ENCODE peak calls at places on chromosomes 7 and 10, in eight cellular contexts. K is AG09319, V is B cell, Z is right lobe of liver, O is brain microvascular endothelial cell, H is activated T-cell treated with anti-CD3 and anti-CD28 coated beads for 4 hours, P is ureter, J is endothelial cell. G is an unnamed sample.

GRCh38 chr10:72794260-72794659 is 99.3 kb upstream of the OIT3 start:
- DNase-seq in V (no peak), O (no peak), P (no peak), K (no peak), J (no peak), Z (no peak), H (no peak), G (no peak)

GRCh38 chr10:131843881-131844284 is 56.9 kb upstream of the PPP2R2D start:
- DNase-seq in J (no peak), H (no peak), V (no peak), P (peak), K (no peak), Z (no peak), O (no peak), G (no peak)

GRCh38 chr7:108771853-108772252 is 202.2 kb downstream of the DNAJB9 start:
- DNase-seq in J (no peak), V (no peak), O (no peak), H (no peak), K (no peak), P (no peak), Z (no peak), G (no peak)

GRCh38 chr10:60868946-60869345 is 75.0 kb downstream of the RHOBTB1 start:
- DNase-seq in K (no peak), V (no peak), P (no peak), O (no peak), J (no peak), Z (no peak), H (no peak), G (no peak)

GRCh38 chr7:45239486-45239885 is 81.9 kb downstream of the RAMP3 start:
- DNase-seq in Z (no peak), V (no peak), H (no peak), J (no peak), O (peak), P (no peak), K (peak), G (peak)

GRCh38 chr7:85851571-85852193 is 664.8 kb upstream of the SEMA3D start:
- DNase-seq in O (no peak), P (no peak), K (peak), V (no peak), Z (no peak), H (no peak), J (no peak), G (no peak)

GRCh38 chr10:11687357-11687771 is 54.8 kb upstream of the ECHDC3 start:
- DNase-seq in Z (no peak), H (no peak), P (peak), K (no peak), V (no peak), J (no peak), O (no peak), G (no peak)

GRCh38 chr7:155527664-155528063 is 18.7 kb downstream of the CNPY1 start:
- DNase-seq in P (no peak), H (no peak), V (no peak), Z (no peak), O (no peak), K (no peak), J (no peak), G (no peak)

GRCh38 chr7:120395526-120396019 is 122.6 kb downstream of the KCND2 start:
- DNase-seq in O (no peak), P (no peak), H (no peak), K (no peak), Z (no peak), J (no peak), V (no peak), G (no peak)

GRCh38 chr7:149568218-149568617 is 70.6 kb upstream of the ZNF746 start:
- DNase-seq in J (no peak), O (no peak), V (no peak), Z (no peak), H (no peak), K (no peak), P (no peak), G (no peak)

GRCh38 chr7:37287093-37287492 is 161.6 kb downstream of the ELMO1 start:
- DNase-seq in V (no peak), O (no peak), J (no peak), P (no peak), Z (no peak), K (no peak), H (no peak), G (no peak)

GRCh38 chr10:101130984-101131961 is at the start of gene TLX1:
- DNase-seq in V (no peak), P (no peak), H (no peak), J (peak), K (no peak), O (no peak), Z (peak), G (no peak)

G was measured in vagina.